ENCODE peak calls at places on chromosomes 1 and 21, in four cellular contexts. F, H, S and L are unnamed samples.

GRCh38 chr1:32291145-32291707 is 657 bp upstream of the HDAC1 start:
- DNase-seq in F (no peak), H (no peak), S (peak; percentile 35), L (no peak)

GRCh38 chr1:85623061-85623471 is 42.5 kb downstream of the CCN1 start:
- DNase-seq in F (peak; percentile 89), H (no peak), S (peak; percentile 41), L (no peak)

GRCh38 chr1:18182518-18183160 is 75.0 kb downstream of the IGSF21 start:
- DNase-seq in F (no peak), H (no peak), S (no peak), L (no peak)

GRCh38 chr1:193457676-193458075 is 271.3 kb upstream of the B3GALT2 start:
- DNase-seq in F (peak; percentile 3), H (no peak), S (no peak), L (no peak)

GRCh38 chr1:183636783-183637182 is 1.2 kb upstream of the ARPC5 start:
- DNase-seq in F (no peak), H (no peak), S (no peak), L (no peak)

GRCh38 chr1:27547220-27548116 is 56.5 kb downstream of the AHDC1 start:
- DNase-seq in F (no peak), H (no peak), S (no peak), L (peak; percentile 70)

GRCh38 chr1:70034403-70034802 is 171.0 kb downstream of the LRRC40 start:
- DNase-seq in F (peak; percentile 74), H (no peak), S (peak; percentile 74), L (no peak)

GRCh38 chr1:76759950-76760349 is 107.3 kb upstream of the ST6GALNAC5 start:
- DNase-seq in F (peak; percentile 61), H (peak; percentile 62), S (peak; percentile 56), L (peak; percentile 47)

GRCh38 chr1:119032986-119033385 is 44.8 kb upstream of the TBX15 start:
- DNase-seq in F (no peak), H (no peak), S (no peak), L (no peak)

GRCh38 chr1:115069626-115070308 is 19.5 kb downstream of the TSPAN2 start:
- DNase-seq in F (no peak), H (no peak), S (no peak), L (no peak)

GRCh38 chr1:24898909-24899439 is 31.1 kb downstream of the RUNX3 start:
- DNase-seq in F (no peak), H (peak; percentile 40), S (no peak), L (peak; percentile 10)

GRCh38 chr1:11708554-11709350 is 17.2 kb downstream of the DRAXIN start:
- DNase-seq in F (no peak), H (no peak), S (no peak), L (no peak)

GRCh38 chr1:214296860-214297699 is 16.1 kb downstream of the SMYD2 start:
- DNase-seq in F (peak; percentile 73), H (no peak), S (no peak), L (no peak)

GRCh38 chr1:33050221-33051076 is 13.8 kb upstream of the AK2 start:
- DNase-seq in F (peak; percentile 97), H (no peak), S (peak; percentile 84), L (no peak)

GRCh38 chr1:25556791-25557476 is 13.5 kb downstream of the LDLRAP1 start:
- DNase-seq in F (peak; percentile 57), H (no peak), S (peak; percentile 64), L (no peak)

GRCh38 chr1:52814465-52814864 is 28.1 kb upstream of the ZYG11A start:
- DNase-seq in F (peak; percentile 5), H (no peak), S (no peak), L (no peak)

GRCh38 chr1:220296941-220297460 is 24.7 kb upstream of the RAB3GAP2 start:
- DNase-seq in F (no peak), H (no peak), S (no peak), L (no peak)

GRCh38 chr1:159122005-159122621 is 45.5 kb upstream of the AIM2 start:
- DNase-seq in F (peak; percentile 25), H (no peak), S (peak; percentile 85), L (no peak)

GRCh38 chr21:25586242-25586805 is 21.0 kb downstream of the MRPL39 start:
- DNase-seq in F (no peak), H (no peak), S (no peak), L (no peak)

GRCh38 chr1:26529655-26530539 is at the start of gene RPS6KA1:
- DNase-seq in F (peak; percentile 15), H (peak; percentile 80), S (peak; percentile 37), L (peak; percentile 68)

GRCh38 chr1:117573386-117574040 is 32.3 kb upstream of the TENT5C start:
- DNase-seq in F (no peak), H (no peak), S (peak; percentile 6), L (no peak)

GRCh38 chr21:42663860-42664535 is 10.6 kb downstream of the PDE9A start:
- DNase-seq in F (no peak), H (no peak), S (no peak), L (peak; percentile 76)

GRCh38 chr1:178774263-178774662 is 49.2 kb downstream of the RALGPS2 start:
- DNase-seq in F (peak; percentile 61), H (no peak), S (peak; percentile 59), L (no peak)

GRCh38 chr1:81179239-81179638 is 621.5 kb upstream of the ADGRL2 start:
- DNase-seq in F (peak; percentile 98), H (no peak), S (peak; percentile 78), L (no peak)

GRCh38 chr1:240193699-240194098 is 102.0 kb downstream of the FMN2 start:
- DNase-seq in F (no peak), H (no peak), S (peak; percentile 9), L (no peak)

GRCh38 chr1:153506831-153507413 is 28.9 kb downstream of the S100A6 start:
- DNase-seq in F (peak; percentile 98), H (peak; percentile 55), S (peak; percentile 97), L (no peak)

GRCh38 chr21:16285646-16286223 is 556.0 kb downstream of the USP25 start:
- DNase-seq in F (no peak), H (no peak), S (no peak), L (no peak)

GRCh38 chr1:68808351-68808750 is 311.5 kb upstream of the DEPDC1 start:
- DNase-seq in F (no peak), H (no peak), S (peak; percentile 3), L (no peak)

GRCh38 chr21:34836103-34836932 is 167.5 kb downstream of the CLIC6 start:
- DNase-seq in F (peak; percentile 100), H (peak; percentile 86), S (peak; percentile 99), L (peak; percentile 89)

GRCh38 chr1:212600980-212601379 is 7.6 kb upstream of the ATF3 start:
- DNase-seq in F (no peak), H (no peak), S (no peak), L (no peak)

GRCh38 chr1:207454046-207454964 is at the start of gene CR2:
- DNase-seq in F (no peak), H (peak; percentile 65), S (no peak), L (peak; percentile 60)

GRCh38 chr1:228544021-228544850 is 57.1 kb downstream of the RNF187 start:
- DNase-seq in F (no peak), H (no peak), S (no peak), L (no peak)

GRCh38 chr1:48469616-48470500 is 2.1 kb downstream of the SPATA6 start:
- DNase-seq in F (peak; percentile 88), H (peak; percentile 76), S (peak; percentile 88), L (peak; percentile 78)

GRCh38 chr1:87335175-87335992 is 6.7 kb downstream of the LMO4 start:
- DNase-seq in F (peak; percentile 40), H (peak; percentile 85), S (peak; percentile 60), L (peak; percentile 96)

GRCh38 chr1:188941986-188942385 is 1535.7 kb downstream of the BRINP3 start:
- DNase-seq in F (no peak), H (no peak), S (no peak), L (no peak)

GRCh38 chr1:232292818-232293217 is 337.1 kb downstream of the SIPA1L2 start:
- DNase-seq in F (no peak), H (no peak), S (no peak), L (no peak)

GRCh38 chr1:47758341-47759237 is 238.6 kb downstream of the TRABD2B start:
- DNase-seq in F (peak; percentile 22), H (no peak), S (peak; percentile 72), L (no peak)

GRCh38 chr1:44676484-44677200 is 2.1 kb downstream of the ARMH1 start:
- DNase-seq in F (peak; percentile 81), H (no peak), S (peak; percentile 59), L (no peak)

GRCh38 chr1:35691571-35692220 is 27.0 kb downstream of the C1orf216 start:
- DNase-seq in F (no peak), H (no peak), S (no peak), L (no peak)

GRCh38 chr1:35691080-35691479 is 27.6 kb downstream of the C1orf216 start:
- DNase-seq in F (no peak), H (no peak), S (no peak), L (no peak)

GRCh38 chr1:35688161-35688560 is 30.5 kb downstream of the C1orf216 start:
- DNase-seq in F (no peak), H (no peak), S (no peak), L (no peak)

GRCh38 chr1:35692310-35692709 is 26.4 kb downstream of the C1orf216 start:
- DNase-seq in F (no peak), H (no peak), S (no peak), L (no peak)
- TF ChIP-seq CTCF in F (no peak), H (no peak), S (no peak), L (no peak)

DNA sequence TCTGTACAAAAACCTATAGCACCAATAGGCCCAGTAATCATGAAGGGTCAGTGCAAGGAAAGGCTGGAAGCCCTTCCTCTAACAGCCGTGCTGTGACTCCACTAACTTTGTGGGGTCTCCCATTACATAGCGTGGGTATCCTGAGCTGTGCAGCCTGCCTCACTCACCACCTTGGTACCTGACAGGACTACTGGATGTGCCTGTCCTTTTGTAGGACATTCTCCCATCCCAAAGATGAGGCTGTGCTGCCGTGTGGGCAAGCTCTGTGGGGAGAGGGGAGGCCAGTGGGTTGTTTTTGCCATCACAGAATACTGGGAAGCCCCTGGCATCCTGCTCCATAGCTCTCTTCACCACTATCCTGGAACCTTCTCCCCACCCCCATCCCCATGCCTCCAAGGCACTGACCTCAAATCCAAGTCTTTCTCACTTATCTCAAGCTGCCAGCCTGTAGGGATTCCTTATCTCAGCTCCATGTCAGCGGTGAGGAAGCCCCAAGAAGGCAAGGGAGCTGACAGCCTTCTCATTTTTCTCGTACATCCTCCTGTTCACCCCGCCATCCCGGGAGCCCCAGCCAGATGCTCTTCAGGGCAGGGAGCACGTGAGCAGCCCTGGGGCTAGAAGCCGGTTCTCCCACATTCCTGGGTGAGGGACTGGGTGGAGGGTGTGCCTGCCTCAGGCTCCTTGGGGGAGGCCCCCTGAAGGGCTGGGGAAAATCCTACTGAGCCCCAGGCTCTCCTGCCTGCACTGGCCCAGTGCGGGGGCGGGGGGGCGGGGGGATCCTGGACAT is 2.5 kb upstream of the ELF3 start:
- DNase-seq in F (no peak), H (peak; percentile 90), S (peak; percentile 49), L (peak; percentile 89)
- H3K4me1 ChIP-seq in F (no peaks in the 10 kb centered on the region), H (peaks cover 11% of the 10 kb centered on the region), S (peaks cover 30% of the 10 kb centered on the region), L (no peaks in the 10 kb centered on the region)

GRCh38 chr1:161215079-161215478 is at the start of gene FCER1G:
- DNase-seq in F (no peak), H (peak; percentile 85), S (no peak), L (peak; percentile 93)

GRCh38 chr1:161217831-161218230 is 2.7 kb downstream of the FCER1G start:
- DNase-seq in F (no peak), H (no peak), S (no peak), L (no peak)

GRCh38 chr1:161218301-161219077 is 3.4 kb downstream of the FCER1G start:
- DNase-seq in F (no peak), H (no peak), S (no peak), L (no peak)

GRCh38 chr1:161219078-161219892 is 4.1 kb downstream of the APOA2 start:
- DNase-seq in F (no peak), H (no peak), S (no peak), L (no peak)

GRCh38 chr1:161216945-161217712 is 2.0 kb downstream of the FCER1G start:
- DNase-seq in F (peak; percentile 80), H (peak; percentile 10), S (peak; percentile 79), L (no peak)
- H3K4me3 ChIP-seq in F (no peak overlapping the region), H (peak overlapping the region; percentile 52), S (no peak overlapping the region), L (no peak overlapping the region)

GRCh38 chr1:75134656-75134938 is 409 bp downstream of the LHX8 start:
- DNase-seq in F (no peak), H (no peak), S (no peak), L (no peak)
- TF ChIP-seq CTCF in F (no peak), H (no peak), S (no peak), L (no peak)